ENCODE peak calls at places on chromosomes 3 and 15, in ten cellular contexts. N is left cardiac atrium; Q is stimulated activated CD4-positive, alpha-beta T cell treated with anti-CD3 and anti-CD28 coated beads, Interleukin-15, amount 100 ng/mL, for 1 hour; L is EH; K is activated naive CD4-positive, alpha-beta T cell treated with Interleukin-2 at 50 U/mL for 16 hours; D is progenitor cell of endocrine pancreas; M is A172; F is neuronal stem cell; J is ovary; G is activated T-cell treated with anti-CD3 and anti-CD28 coated beads for 1 hour. C is an unnamed sample.

GRCh38 chr3:153925826-153926514 is 195.2 kb upstream of the ARHGEF26 start:
- DNase-seq in N (no peak), Q (no peak), L (no peak), K (no peak), D (no peak), M (no peak), F (no peak), J (no peak), G (no peak), C (no peak)

GRCh38 chr3:10554236-10554611 is 48.8 kb upstream of the ATP2B2 start:
- DNase-seq in N (no peak), Q (no peak), L (no peak), K (no peak), D (no peak), M (no peak), F (no peak), J (no peak), G (no peak), C (no peak)

GRCh38 chr3:86481031-86481430 is 509.9 kb downstream of the VGLL3 start:
- DNase-seq in N (no peak), Q (no peak), L (no peak), K (no peak), D (no peak), M (no peak), F (no peak), J (no peak), G (no peak), C (no peak)

GRCh38 chr3:126616931-126617330 is 38.0 kb downstream of the TXNRD3 start:
- DNase-seq in N (no peak), Q (no peak), L (no peak), K (no peak), D (no peak), M (peak), F (no peak), J (no peak), G (no peak), C (no peak)

GRCh38 chr15:89825264-89825940 is 10.8 kb upstream of the ANPEP start:
- DNase-seq in N (no peak), Q (no peak), L (no peak), K (no peak), D (no peak), M (no peak), F (no peak), J (peak), G (no peak), C (no peak)

GRCh38 chr3:88149146-88149515 is 628 bp upstream of the C3orf38 start:
- DNase-seq in N (no peak), Q (peak), L (peak), K (peak), D (no peak), M (no peak), F (no peak), J (no peak), G (peak), C (peak)

GRCh38 chr3:171142985-171143384 is 116.5 kb upstream of the SLC2A2 start:
- DNase-seq in N (no peak), Q (no peak), L (peak), K (no peak), D (no peak), M (peak), F (no peak), J (no peak), G (no peak), C (peak)

GRCh38 chr3:38137615-38138346 is 680 bp upstream of the MYD88 start:
- DNase-seq in N (no peak), Q (no peak), L (no peak), K (peak), D (no peak), M (no peak), F (peak), J (no peak), G (no peak), C (no peak)

GRCh38 chr3:194728986-194729385 is 43.3 kb downstream of the FAM43A start:
- DNase-seq in N (no peak), Q (no peak), L (no peak), K (no peak), D (no peak), M (no peak), F (no peak), J (no peak), G (no peak), C (no peak)

GRCh38 chr15:33742807-33743206 is 225.5 kb upstream of the CHRM5 start:
- DNase-seq in N (no peak), Q (no peak), L (peak), K (no peak), D (no peak), M (peak), F (no peak), J (no peak), G (no peak), C (peak)

GRCh38 chr3:35521196-35521595 is 118.1 kb upstream of the ARPP21 start:
- DNase-seq in N (no peak), Q (no peak), L (no peak), K (no peak), D (no peak), M (no peak), F (no peak), J (no peak), G (no peak), C (no peak)

GRCh38 chr3:142888099-142888483 is 792 bp downstream of the PCOLCE2 start:
- DNase-seq in N (peak), Q (no peak), L (peak), K (no peak), D (no peak), M (peak), F (peak), J (no peak), G (no peak), C (peak)

GRCh38 chr3:36653095-36653494 is 111.3 kb downstream of the DCLK3 start:
- DNase-seq in N (no peak), Q (no peak), L (peak), K (no peak), D (no peak), M (peak), F (no peak), J (no peak), G (no peak), C (peak)

GRCh38 chr3:114392831-114393230 is 99.0 kb downstream of the TIGIT start:
- DNase-seq in N (no peak), Q (no peak), L (no peak), K (no peak), D (no peak), M (no peak), F (no peak), J (no peak), G (no peak), C (no peak)

C was measured in astrocyte.